ENCODE peak calls at places on chromosomes 11 and 22, in ten cellular contexts. B is stomach; W is dorsolateral prefrontal cortex; L is AG10803; A is D721Med; M is uterus; D is right lobe of liver; F is stimulated activated CD4-positive, alpha-beta T cell treated with anti-CD3 and anti-CD28 coated beads, Interleukin-1b, Interleukin-23, amount 100 ng/mL, for 24 hours; R is sciatic nerve; Y is activated gamma-delta T cell. Z is an unnamed sample.

GRCh38 chr11:44860346-44860745 is 90.3 kb downstream of the TP53I11 start:
- DNase-seq in D (no peak), Y (no peak), L (no peak), A (no peak), W (no peak), M (no peak), R (no peak), F (no peak), B (no peak), Z (no peak)

GRCh38 chr11:119876841-119877240 is 147.8 kb upstream of the NECTIN1 start:
- DNase-seq in B (no peak), A (no peak), F (no peak), R (no peak), L (no peak), D (no peak), M (no peak), W (no peak), Y (no peak), Z (no peak)

GRCh38 chr11:102081313-102081712 is 28.9 kb upstream of the YAP1 start:
- DNase-seq in M (no peak), W (no peak), Y (no peak), B (no peak), L (peak), R (no peak), D (no peak), F (no peak), A (no peak), Z (no peak)

GRCh38 chr11:72541224-72541974 is 107.1 kb upstream of the CLPB start:
- DNase-seq in M (no peak), F (no peak), B (no peak), Y (no peak), A (no peak), W (no peak), L (no peak), R (no peak), D (no peak), Z (no peak)

GRCh38 chr22:36340621-36341020 is 47.1 kb downstream of the MYH9 start:
- DNase-seq in L (no peak), A (no peak), Y (no peak), R (no peak), W (no peak), B (peak), M (no peak), F (no peak), D (peak), Z (no peak)

GRCh38 chr22:21823740-21824438 is 43.6 kb downstream of the MAPK1 start:
- DNase-seq in L (peak), F (no peak), M (no peak), D (no peak), B (no peak), R (no peak), A (no peak), W (no peak), Y (no peak), Z (no peak)

GRCh38 chr11:72786305-72787261 is 7.3 kb downstream of the STARD10 start:
- DNase-seq in F (no peak), M (no peak), B (peak), R (no peak), L (no peak), Y (no peak), D (no peak), A (peak), W (no peak), Z (no peak)

GRCh38 chr11:1203505-1204271 is 19.2 kb upstream of the MUC5B start:
- DNase-seq in Y (no peak), A (no peak), L (no peak), B (peak), R (peak), F (no peak), W (peak), D (peak), M (no peak), Z (no peak)

GRCh38 chr22:28032896-28033295 is 113.8 kb upstream of the PITPNB start:
- DNase-seq in W (no peak), M (no peak), L (no peak), R (peak), F (no peak), B (no peak), Y (no peak), D (no peak), A (no peak), Z (no peak)

GRCh38 chr22:38782402-38783094 is 11.4 kb downstream of the DNAL4 start:
- DNase-seq in W (no peak), D (no peak), M (no peak), L (peak), B (no peak), A (no peak), Y (no peak), R (no peak), F (no peak), Z (no peak)

GRCh38 chr11:46099973-46100335 is 21.3 kb downstream of the PHF21A start:
- DNase-seq in L (peak), F (no peak), D (no peak), M (no peak), B (no peak), W (no peak), Y (no peak), R (no peak), A (no peak), Z (no peak)

GRCh38 chr11:118274184-118274583 is 10.1 kb upstream of the MPZL2 start:
- DNase-seq in D (no peak), Y (no peak), A (no peak), F (no peak), W (no peak), L (no peak), B (no peak), R (no peak), M (no peak), Z (no peak)

GRCh38 chr11:94473177-94473799 is 20.4 kb downstream of the MRE11 start:
- DNase-seq in R (no peak), A (no peak), L (peak), Y (no peak), F (no peak), W (no peak), M (no peak), B (no peak), D (no peak), Z (no peak)

GRCh38 chr22:44147821-44148574 is 32.7 kb upstream of the PARVG start:
- DNase-seq in Y (no peak), L (peak), D (no peak), B (no peak), W (no peak), M (no peak), F (no peak), A (no peak), R (no peak), Z (no peak)

GRCh38 chr11:101863361-101863760 is 51.4 kb upstream of the CEP126 start:
- DNase-seq in Y (no peak), W (no peak), F (no peak), D (no peak), B (no peak), L (peak), M (no peak), R (no peak), A (no peak), Z (no peak)

GRCh38 chr11:65134240-65134951 is at the start of gene SYVN1:
- DNase-seq in F (peak), A (peak), W (peak), L (peak), R (peak), Y (peak), D (peak), B (peak), M (peak), Z (peak)

GRCh38 chr11:33557201-33557600 is 143.4 kb downstream of the C11orf91 start:
- DNase-seq in B (no peak), W (no peak), F (no peak), A (no peak), R (no peak), Y (no peak), L (peak), M (no peak), D (no peak), Z (no peak)

GRCh38 chr11:72519220-72519881 is 85.0 kb upstream of the CLPB start:
- DNase-seq in B (no peak), A (no peak), D (no peak), M (no peak), F (no peak), W (no peak), Y (no peak), R (no peak), L (peak), Z (no peak)